ENCODE peak calls at places on chromosome 2, in nine cellular contexts. P is stomach, Q is suprapubic skin, M is HL-60, X is prostate gland, O is breast epithelium, N is GM23338, E is H1, T is Panc1. A is an unnamed sample.

GRCh38 chr2:136219341-136219740 is 101.4 kb upstream of the CXCR4 start:
- DNase-seq in Q (no peak), T (no peak), N (no peak), O (no peak), M (no peak), X (no peak), P (no peak), E (no peak), A (no peak)

GRCh38 chr2:23418490-23418911 is 33.5 kb downstream of the KLHL29 start:
- DNase-seq in O (no peak), Q (peak; percentile 26), E (no peak), M (no peak), P (no peak), X (no peak), N (no peak), T (no peak), A (no peak)

GRCh38 chr2:149832256-149832655 is 244.7 kb upstream of the MMADHC start:
- DNase-seq in X (no peak), M (no peak), Q (no peak), O (no peak), N (no peak), P (no peak), T (no peak), E (no peak), A (no peak)

GRCh38 chr2:137180012-137180411 is 414.7 kb downstream of the THSD7B start:
- DNase-seq in E (no peak), T (no peak), Q (no peak), M (no peak), O (no peak), X (no peak), N (no peak), P (no peak), A (no peak)

GRCh38 chr2:9251154-9252001 is 44.8 kb downstream of the ASAP2 start:
- DNase-seq in M (no peak), P (peak; percentile 40), E (no peak), X (peak; percentile 34), N (no peak), T (no peak), O (peak; percentile 62), Q (peak; percentile 82), A (no peak)

GRCh38 chr2:149427371-149427770 is 97.0 kb downstream of the LYPD6 start:
- DNase-seq in N (no peak), P (no peak), Q (no peak), X (no peak), O (no peak), T (no peak), M (no peak), E (no peak), A (no peak)

GRCh38 chr2:133407341-133407740 is 160.9 kb downstream of the NCKAP5 start:
- DNase-seq in Q (no peak), M (no peak), X (no peak), T (no peak), E (no peak), N (no peak), O (no peak), P (no peak), A (no peak)

GRCh38 chr2:41414486-41415230 is 633.2 kb upstream of the PKDCC start:
- DNase-seq in O (no peak), N (peak; percentile 88), T (no peak), Q (no peak), P (no peak), X (no peak), M (no peak), E (peak; percentile 1), A (peak; percentile 12)

GRCh38 chr2:28755411-28755810 is 3.8 kb downstream of the PPP1CB start:
- DNase-seq in M (no peak), Q (no peak), N (no peak), E (no peak), P (no peak), X (no peak), O (no peak), T (no peak), A (no peak)

GRCh38 chr2:53490659-53491058 is 276.9 kb upstream of the CHAC2 start:
- DNase-seq in M (no peak), P (no peak), O (no peak), N (no peak), E (no peak), X (no peak), Q (peak; percentile 73), T (no peak), A (no peak)

GRCh38 chr2:23488584-23488983 is 103.6 kb downstream of the KLHL29 start:
- DNase-seq in T (no peak), E (no peak), X (no peak), Q (no peak), P (no peak), N (no peak), M (no peak), O (no peak), A (no peak)

GRCh38 chr2:8543065-8543411 is 138.8 kb upstream of the ID2 start:
- DNase-seq in M (no peak), E (no peak), O (no peak), X (no peak), Q (peak; percentile 48), N (no peak), T (no peak), P (no peak), A (no peak)

GRCh38 chr2:217204358-217204757 is 344.5 kb upstream of the TNP1 start:
- DNase-seq in N (no peak), X (no peak), P (no peak), T (no peak), E (no peak), M (no peak), Q (no peak), O (no peak), A (no peak)

GRCh38 chr2:231612199-231613053 is 19.8 kb downstream of the TEX44 start:
- DNase-seq in Q (peak; percentile 98), O (peak; percentile 96), X (peak; percentile 92), P (peak; percentile 95), E (no peak), M (peak; percentile 98), T (peak; percentile 75), N (peak; percentile 92), A (no peak)
- H3K4me3 ChIP-seq in Q (no peak overlapping the region), O (peak overlapping the region; percentile 67), X (no peak overlapping the region), P (no peak overlapping the region), E (no peak overlapping the region), M (no peak overlapping the region), T (no peak overlapping the region), N (peak overlapping the region; percentile 74), A (no peak overlapping the region)

GRCh38 chr2:218289639-218290315 is 2.5 kb downstream of the TMBIM1 start:
- DNase-seq in E (no peak), T (no peak), X (peak; percentile 58), N (no peak), M (no peak), Q (peak; percentile 66), O (no peak), P (no peak), A (no peak)
- TF ChIP-seq POLR2AphosphoS5 in E (no peak), T (no peak), X (peak; percentile 69), N (no peak), M (no peak), Q (no peak), O (no peak), P (peak; percentile 43), A (no peak)

GRCh38 chr2:207337234-207338219 is 171.8 kb upstream of the KLF7 start:
- DNase-seq in E (no peak), T (no peak), O (no peak), P (no peak), M (no peak), N (no peak), X (no peak), Q (no peak), A (no peak)

GRCh38 chr2:207332473-207333212 is 166.9 kb upstream of the KLF7 start:
- DNase-seq in O (no peak), X (no peak), P (no peak), M (no peak), Q (no peak), T (no peak), E (no peak), N (no peak), A (no peak)

GRCh38 chr2:207333599-207334308 is 168.0 kb upstream of the KLF7 start:
- DNase-seq in P (no peak), N (no peak), E (no peak), X (no peak), T (no peak), M (no peak), Q (no peak), O (no peak), A (no peak)

GRCh38 chr2:207334309-207334630 is 168.5 kb upstream of the KLF7 start:
- DNase-seq in T (no peak), X (no peak), P (no peak), E (no peak), Q (no peak), N (no peak), M (no peak), O (no peak), A (no peak)

DNA sequence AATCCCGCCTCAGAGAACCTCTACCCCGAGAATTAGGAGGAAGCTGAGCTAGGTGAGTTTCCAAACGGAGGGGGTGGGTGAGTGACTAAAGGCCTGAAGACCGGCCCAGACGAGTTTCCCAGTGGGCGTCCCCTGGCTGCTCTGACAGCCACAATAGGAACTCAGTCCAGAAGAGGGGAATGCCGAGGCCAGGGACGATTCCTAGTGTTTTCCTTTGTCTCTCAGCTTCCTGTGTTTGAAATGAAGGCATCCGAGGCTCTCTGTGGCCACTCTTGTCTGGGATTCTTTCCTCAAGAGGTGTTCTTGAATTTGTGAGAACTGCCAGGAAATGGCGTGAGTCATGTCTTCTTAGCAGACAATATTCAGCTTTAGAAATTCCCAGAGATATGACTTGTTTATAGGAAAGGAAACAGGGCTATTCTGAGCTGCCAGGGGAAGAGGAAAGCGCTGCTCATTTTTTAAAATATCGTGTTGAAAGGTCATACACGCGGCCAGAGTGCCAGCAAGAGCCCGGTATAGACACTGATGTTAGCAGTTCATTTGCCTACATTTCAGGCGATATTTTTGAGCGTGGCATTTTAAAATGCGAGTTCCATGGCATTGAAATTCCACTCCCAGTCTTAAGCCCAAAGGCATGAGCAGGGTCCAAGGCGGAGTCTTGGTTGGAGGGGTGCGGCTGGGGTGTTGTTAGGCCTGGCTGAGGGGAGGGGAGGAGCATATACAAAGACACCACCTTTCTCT is 169.1 kb upstream of the KLF7 start:
- DNase-seq in Q (peak; percentile 79), T (peak; percentile 47), N (peak; percentile 93), O (no peak), M (no peak), X (peak; percentile 24), P (peak; percentile 53), E (peak; percentile 79), A (no peak)
- H3K4me3 ChIP-seq in Q (peak overlapping the region; percentile 35), T (peak overlapping the region; percentile 48), N (peak overlapping the region; percentile 15), O (peak overlapping the region; percentile 59), M (no peak overlapping the region), X (no peak overlapping the region), P (peak overlapping the region; percentile 28), E (no peak overlapping the region), A (no peak overlapping the region)

DNA sequence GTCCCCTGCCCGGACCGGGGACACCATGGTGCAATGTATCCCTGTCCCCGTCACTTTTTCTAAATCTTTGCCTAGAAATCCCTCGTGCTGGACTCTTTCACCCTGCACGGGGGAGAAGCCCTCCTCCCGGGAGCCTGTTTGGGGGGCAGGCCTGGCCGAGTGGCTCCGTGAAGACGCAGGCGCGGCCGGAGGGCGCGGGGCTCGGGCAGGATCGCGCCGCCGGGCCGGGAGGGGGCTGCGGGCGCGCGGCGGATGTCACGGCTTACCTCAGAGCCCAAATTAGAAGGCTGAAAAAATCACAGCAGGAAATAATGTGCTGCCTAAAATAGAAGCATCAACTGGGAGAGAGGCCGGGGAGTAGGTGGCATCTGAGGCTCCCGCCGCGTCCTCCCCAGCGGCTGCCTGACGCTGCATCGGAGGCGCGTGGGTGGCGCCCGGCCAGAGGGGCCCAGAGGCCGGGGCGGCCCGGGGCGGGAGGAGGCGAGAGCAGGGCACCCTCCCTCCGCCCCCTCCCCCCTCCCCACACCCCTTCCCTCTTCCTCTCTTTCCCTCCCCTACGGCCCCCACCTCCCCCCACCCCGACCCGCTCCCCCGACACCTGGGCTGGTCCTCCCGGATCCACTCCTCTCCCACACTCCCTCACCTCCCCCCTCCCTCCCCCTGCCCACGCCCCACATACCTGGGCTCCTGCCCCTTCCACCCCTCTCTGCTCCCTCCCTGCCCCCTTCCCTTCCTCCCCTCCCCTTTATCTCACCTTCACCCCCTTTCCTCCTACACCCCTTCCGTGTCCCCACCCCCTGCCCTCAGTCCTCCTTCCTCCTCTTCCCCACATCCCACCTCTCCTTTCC is 51.9 kb downstream of the SLC4A1AP start:
- DNase-seq in X (peak; percentile 26), T (no peak), N (peak; percentile 76), M (no peak), E (no peak), Q (no peak), O (no peak), P (no peak), A (no peak)
- TF ChIP-seq POLR2AphosphoS5 in X (peak; percentile 42), T (no peak), N (no peak), M (no peak), E (no peak), Q (no peak), O (no peak), P (peak; percentile 61), A (no peak)